ENCODE peak calls at places on chromosomes 12 and 14, in nine cellular contexts. T is aorta; C is activated CD4-positive, alpha-beta T cell treated with anti-CD3 and anti-CD28 coated beads, Interleukin-2, amount 50 U/mL, for 4 hours; W is RPMI7951; X is fibroblast of pulmonary artery; E is BE2C; F is stimulated activated CD4-positive, alpha-beta T cell treated with anti-CD3 and anti-CD28 coated beads, Interleukin-2, amount 100 ng/mL, for 24 hours; B is caudate nucleus; N is uterus. R is an unnamed sample.

GRCh38 chr14:97319691-97320090 is 522.5 kb downstream of the VRK1 start:
- DNase-seq in T (no peak), W (peak), C (no peak), B (no peak), F (no peak), X (no peak), E (no peak), N (no peak), R (no peak)

GRCh38 chr14:70096866-70097265 is 91.9 kb downstream of the SLC8A3 start:
- DNase-seq in C (no peak), F (no peak), N (no peak), W (peak), X (peak), B (no peak), T (no peak), E (no peak), R (no peak)

GRCh38 chr12:78096909-78097597 is 266.4 kb downstream of the NAV3 start:
- DNase-seq in E (no peak), N (peak), X (peak), B (no peak), F (no peak), C (no peak), W (peak), T (peak), R (no peak)

GRCh38 chr14:58770501-58770982 is 132.8 kb downstream of the DACT1 start:
- DNase-seq in F (no peak), X (no peak), C (no peak), E (no peak), T (no peak), W (no peak), B (no peak), N (no peak), R (no peak)

GRCh38 chr12:116561181-116561821 is 2.1 kb downstream of the MAP1LC3B2 start:
- DNase-seq in E (peak), N (no peak), W (no peak), X (no peak), T (no peak), C (no peak), F (no peak), B (no peak), R (no peak)

GRCh38 chr14:102474934-102475333 is 34.6 kb downstream of the ANKRD9 start:
- DNase-seq in C (no peak), X (peak), B (no peak), F (no peak), T (peak), N (no peak), E (peak), W (no peak), R (no peak)

GRCh38 chr14:35401853-35402252 is 2.7 kb downstream of the NFKBIA start:
- DNase-seq in B (no peak), T (peak), C (no peak), X (peak), N (peak), W (no peak), F (no peak), E (no peak), R (no peak)

GRCh38 chr12:44873898-44874297 is 2.2 kb downstream of the NELL2 start:
- DNase-seq in F (no peak), W (peak), T (no peak), B (no peak), C (no peak), N (no peak), X (peak), E (no peak), R (no peak)

GRCh38 chr14:77040995-77041744 is 12.7 kb upstream of the IRF2BPL start:
- DNase-seq in E (no peak), C (no peak), X (no peak), B (no peak), W (no peak), F (no peak), N (no peak), T (no peak), R (peak)

GRCh38 chr12:92574046-92574783 is 128.6 kb upstream of the PLEKHG7 start:
- DNase-seq in C (no peak), F (no peak), W (peak), T (no peak), X (no peak), N (no peak), B (no peak), E (peak), R (peak)

GRCh38 chr14:72780771-72781170 is 113.1 kb downstream of the DPF3 start:
- DNase-seq in E (no peak), T (no peak), N (no peak), X (peak), B (no peak), W (peak), C (no peak), F (no peak), R (no peak)

GRCh38 chr12:80216890-80217559 is 117.7 kb downstream of the OTOGL start:
- DNase-seq in X (no peak), C (no peak), F (no peak), T (no peak), W (no peak), E (no peak), N (no peak), B (no peak), R (no peak)

GRCh38 chr12:80681287-80681686 is 26.1 kb upstream of the MYF6 start:
- DNase-seq in T (no peak), F (no peak), B (no peak), C (no peak), W (no peak), E (no peak), X (no peak), N (no peak), R (no peak)

GRCh38 chr12:64714551-64714968 is 44.6 kb downstream of the GNS start:
- DNase-seq in F (no peak), B (no peak), E (no peak), W (no peak), T (no peak), C (no peak), X (no peak), N (no peak), R (no peak)

GRCh38 chr12:62588916-62589315 is 122.3 kb downstream of the MON2 start:
- DNase-seq in N (no peak), T (no peak), B (no peak), W (no peak), E (no peak), X (peak), C (no peak), F (no peak), R (no peak)

GRCh38 chr12:12357697-12358476 is 1.0 kb downstream of the BORCS5 start:
- DNase-seq in E (no peak), T (no peak), B (no peak), F (no peak), N (no peak), X (no peak), C (no peak), W (no peak), R (no peak)

GRCh38 chr12:38921025-38921677 is 15.8 kb upstream of the CPNE8 start:
- DNase-seq in N (no peak), E (peak), F (peak), W (peak), B (no peak), C (no peak), T (no peak), X (peak), R (peak)

GRCh38 chr12:93019240-93019910 is 90.3 kb upstream of the EEA1 start:
- DNase-seq in N (no peak), C (no peak), F (no peak), T (no peak), W (no peak), E (no peak), B (no peak), X (no peak), R (no peak)

GRCh38 chr12:30925607-30926242 is 823 bp upstream of the TSPAN11 start:
- DNase-seq in E (no peak), C (no peak), W (no peak), T (no peak), N (no peak), B (no peak), F (no peak), X (no peak), R (no peak)

GRCh38 chr12:29380536-29381523 is at the start of gene ERGIC2:
- DNase-seq in B (peak), X (peak), E (peak), C (peak), F (peak), T (peak), N (peak), W (peak), R (peak)

GRCh38 chr14:91892918-91893527 is 25.7 kb upstream of the TC2N start:
- DNase-seq in W (no peak), N (no peak), E (peak), T (no peak), B (no peak), F (no peak), C (no peak), X (no peak), R (peak)

GRCh38 chr14:91511014-91511466 is 930 bp upstream of the PPP4R3A start:
- DNase-seq in N (no peak), X (no peak), E (no peak), W (no peak), B (no peak), F (peak), C (no peak), T (no peak), R (no peak)

GRCh38 chr12:82714427-82714826 is 27.7 kb downstream of the TMTC2 start:
- DNase-seq in C (no peak), N (no peak), T (no peak), E (no peak), F (no peak), B (no peak), X (no peak), W (no peak), R (no peak)